ENCODE peak calls at places on chromosomes 3 and 15, in seven cellular contexts. One of them, this sample, is unnamed.

GRCh38 chr3:173660645-173661299 is 263.2 kb downstream of the NLGN1 start:
- DNase-seq in A549: no peak
- DNase-seq in fibroblast of lung: no peak
- DNase-seq in left ventricle myocardium inferior: no peak
- DNase-seq in osteoblast: no peak
- DNase-seq in choroid plexus epithelial cell: peak; percentile 6
- DNase-seq in dorsolateral prefrontal cortex: no peak
- DNase-seq in this sample: no peak

GRCh38 chr3:106299300-106300098 is 430.7 kb upstream of the CBLB start:
- DNase-seq in A549: peak; percentile 9
- DNase-seq in fibroblast of lung: peak; percentile 74
- DNase-seq in left ventricle myocardium inferior: no peak
- DNase-seq in osteoblast: no peak
- DNase-seq in choroid plexus epithelial cell: peak; percentile 64
- DNase-seq in dorsolateral prefrontal cortex: no peak
- DNase-seq in this sample: peak; percentile 50

GRCh38 chr15:71136159-71137137 is 21.2 kb downstream of the THSD4 start:
- DNase-seq in A549: peak; percentile 84
- DNase-seq in fibroblast of lung: peak; percentile 75
- DNase-seq in left ventricle myocardium inferior: no peak
- DNase-seq in osteoblast: no peak
- DNase-seq in choroid plexus epithelial cell: peak; percentile 88
- DNase-seq in dorsolateral prefrontal cortex: no peak
- DNase-seq in this sample: peak; percentile 97

GRCh38 chr3:98508582-98508981 is 11.1 kb downstream of the OR5K2 start:
- DNase-seq in A549: no peak
- DNase-seq in fibroblast of lung: no peak
- DNase-seq in left ventricle myocardium inferior: no peak
- DNase-seq in osteoblast: no peak
- DNase-seq in choroid plexus epithelial cell: no peak
- DNase-seq in dorsolateral prefrontal cortex: no peak
- DNase-seq in this sample: no peak

GRCh38 chr3:64327039-64327804 is 102.0 kb upstream of the PRICKLE2 start:
- DNase-seq in A549: no peak
- DNase-seq in fibroblast of lung: peak; percentile 66
- DNase-seq in left ventricle myocardium inferior: peak; percentile 77
- DNase-seq in osteoblast: no peak
- DNase-seq in choroid plexus epithelial cell: no peak
- DNase-seq in dorsolateral prefrontal cortex: peak; percentile 64
- DNase-seq in this sample: no peak

GRCh38 chr3:155076888-155077287 is 3.2 kb upstream of the MME start:
- DNase-seq in A549: no peak
- DNase-seq in fibroblast of lung: peak; percentile 18
- DNase-seq in left ventricle myocardium inferior: no peak
- DNase-seq in osteoblast: no peak
- DNase-seq in choroid plexus epithelial cell: peak; percentile 35
- DNase-seq in dorsolateral prefrontal cortex: no peak
- DNase-seq in this sample: no peak

GRCh38 chr3:161475905-161476304 is 20.7 kb upstream of the OTOL1 start:
- DNase-seq in A549: peak; percentile 45
- DNase-seq in fibroblast of lung: no peak
- DNase-seq in left ventricle myocardium inferior: no peak
- DNase-seq in osteoblast: peak; percentile 35
- DNase-seq in choroid plexus epithelial cell: peak; percentile 64
- DNase-seq in dorsolateral prefrontal cortex: no peak
- DNase-seq in this sample: no peak

GRCh38 chr3:109131276-109131675 is 5.2 kb upstream of the C3orf85 start:
- DNase-seq in A549: no peak
- DNase-seq in fibroblast of lung: peak; percentile 43
- DNase-seq in left ventricle myocardium inferior: no peak
- DNase-seq in osteoblast: no peak
- DNase-seq in choroid plexus epithelial cell: no peak
- DNase-seq in dorsolateral prefrontal cortex: no peak
- DNase-seq in this sample: no peak

GRCh38 chr3:135907422-135908165 is 57.9 kb upstream of the PPP2R3A start:
- DNase-seq in A549: no peak
- DNase-seq in fibroblast of lung: no peak
- DNase-seq in left ventricle myocardium inferior: no peak
- DNase-seq in osteoblast: no peak
- DNase-seq in choroid plexus epithelial cell: no peak
- DNase-seq in dorsolateral prefrontal cortex: no peak
- DNase-seq in this sample: no peak

GRCh38 chr15:63373866-63374548 is 7.6 kb downstream of the CA12 start:
- DNase-seq in A549: no peak
- DNase-seq in fibroblast of lung: no peak
- DNase-seq in left ventricle myocardium inferior: no peak
- DNase-seq in osteoblast: no peak
- DNase-seq in choroid plexus epithelial cell: no peak
- DNase-seq in dorsolateral prefrontal cortex: no peak
- DNase-seq in this sample: no peak

GRCh38 chr3:122306622-122306953 is 18.5 kb upstream of the CSTA start:
- DNase-seq in A549: no peak
- DNase-seq in fibroblast of lung: no peak
- DNase-seq in left ventricle myocardium inferior: no peak
- DNase-seq in osteoblast: no peak
- DNase-seq in choroid plexus epithelial cell: no peak
- DNase-seq in dorsolateral prefrontal cortex: no peak
- DNase-seq in this sample: no peak

GRCh38 chr3:122305818-122306621 is 19.0 kb upstream of the CSTA start:
- DNase-seq in A549: peak; percentile 53
- DNase-seq in fibroblast of lung: no peak
- DNase-seq in left ventricle myocardium inferior: no peak
- DNase-seq in osteoblast: no peak
- DNase-seq in choroid plexus epithelial cell: peak; percentile 10
- DNase-seq in dorsolateral prefrontal cortex: no peak
- DNase-seq in this sample: no peak

GRCh38 chr3:122307987-122308386 is 17.1 kb upstream of the CSTA start:
- DNase-seq in A549: no peak
- DNase-seq in fibroblast of lung: no peak
- DNase-seq in left ventricle myocardium inferior: no peak
- DNase-seq in osteoblast: no peak
- DNase-seq in choroid plexus epithelial cell: no peak
- DNase-seq in dorsolateral prefrontal cortex: no peak
- DNase-seq in this sample: no peak

GRCh38 chr3:122310361-122310760 is 14.7 kb upstream of the CSTA start:
- DNase-seq in A549: no peak
- DNase-seq in fibroblast of lung: no peak
- DNase-seq in left ventricle myocardium inferior: no peak
- DNase-seq in osteoblast: no peak
- DNase-seq in choroid plexus epithelial cell: no peak
- DNase-seq in dorsolateral prefrontal cortex: no peak
- DNase-seq in this sample: no peak

DNA sequence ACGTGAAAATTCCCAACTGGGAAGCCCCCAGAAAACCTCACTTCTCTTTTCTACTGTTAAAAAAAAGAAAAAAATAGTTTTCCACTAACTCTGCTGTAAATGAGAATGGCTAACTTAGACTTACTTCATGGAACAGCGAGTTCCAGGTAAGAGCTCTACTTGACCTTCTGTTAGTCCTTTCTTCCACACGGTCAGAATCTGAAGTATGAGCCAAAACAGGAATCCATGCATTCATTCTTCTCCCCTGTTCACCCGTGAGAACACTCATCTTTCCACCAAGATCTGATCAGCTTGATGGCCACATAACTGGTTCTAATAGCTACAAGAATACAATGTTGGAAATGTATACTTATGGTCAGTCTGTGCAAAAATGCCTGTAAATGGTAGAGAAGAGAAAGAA is 17.8 kb upstream of the CSTA start:
- DNase-seq in A549: no peak
- DNase-seq in fibroblast of lung: no peak
- DNase-seq in left ventricle myocardium inferior: no peak
- DNase-seq in osteoblast: no peak
- DNase-seq in choroid plexus epithelial cell: no peak
- DNase-seq in dorsolateral prefrontal cortex: no peak
- DNase-seq in this sample: no peak
- H3K4me3 ChIP-seq in A549: no peak overlapping the region
- H3K4me3 ChIP-seq in fibroblast of lung: no peak overlapping the region
- H3K4me3 ChIP-seq in left ventricle myocardium inferior: no peak overlapping the region
- H3K4me3 ChIP-seq in osteoblast: no peak overlapping the region
- H3K4me3 ChIP-seq in choroid plexus epithelial cell: no peak overlapping the region
- H3K4me3 ChIP-seq in dorsolateral prefrontal cortex: no peak overlapping the region
- H3K4me3 ChIP-seq in this sample: no peak overlapping the region

GRCh38 chr3:156831006-156831405 is 4.9 kb downstream of the LEKR1 start:
- DNase-seq in A549: no peak
- DNase-seq in fibroblast of lung: no peak
- DNase-seq in left ventricle myocardium inferior: no peak
- DNase-seq in osteoblast: no peak
- DNase-seq in choroid plexus epithelial cell: no peak
- DNase-seq in dorsolateral prefrontal cortex: no peak
- DNase-seq in this sample: no peak

GRCh38 chr3:156820687-156821070 is 5.5 kb upstream of the LEKR1 start:
- DNase-seq in A549: no peak
- DNase-seq in fibroblast of lung: no peak
- DNase-seq in left ventricle myocardium inferior: no peak
- DNase-seq in osteoblast: peak; percentile 65
- DNase-seq in choroid plexus epithelial cell: no peak
- DNase-seq in dorsolateral prefrontal cortex: no peak
- DNase-seq in this sample: no peak

GRCh38 chr3:156826896-156827882 is 1.0 kb downstream of the LEKR1 start:
- DNase-seq in A549: no peak
- DNase-seq in fibroblast of lung: no peak
- DNase-seq in left ventricle myocardium inferior: no peak
- DNase-seq in osteoblast: peak; percentile 82
- DNase-seq in choroid plexus epithelial cell: no peak
- DNase-seq in dorsolateral prefrontal cortex: no peak
- DNase-seq in this sample: no peak

GRCh38 chr3:156825795-156826143 is 384 bp upstream of the LEKR1 start:
- DNase-seq in A549: no peak
- DNase-seq in fibroblast of lung: no peak
- DNase-seq in left ventricle myocardium inferior: no peak
- DNase-seq in osteoblast: no peak
- DNase-seq in choroid plexus epithelial cell: no peak
- DNase-seq in dorsolateral prefrontal cortex: no peak
- DNase-seq in this sample: no peak

DNA sequence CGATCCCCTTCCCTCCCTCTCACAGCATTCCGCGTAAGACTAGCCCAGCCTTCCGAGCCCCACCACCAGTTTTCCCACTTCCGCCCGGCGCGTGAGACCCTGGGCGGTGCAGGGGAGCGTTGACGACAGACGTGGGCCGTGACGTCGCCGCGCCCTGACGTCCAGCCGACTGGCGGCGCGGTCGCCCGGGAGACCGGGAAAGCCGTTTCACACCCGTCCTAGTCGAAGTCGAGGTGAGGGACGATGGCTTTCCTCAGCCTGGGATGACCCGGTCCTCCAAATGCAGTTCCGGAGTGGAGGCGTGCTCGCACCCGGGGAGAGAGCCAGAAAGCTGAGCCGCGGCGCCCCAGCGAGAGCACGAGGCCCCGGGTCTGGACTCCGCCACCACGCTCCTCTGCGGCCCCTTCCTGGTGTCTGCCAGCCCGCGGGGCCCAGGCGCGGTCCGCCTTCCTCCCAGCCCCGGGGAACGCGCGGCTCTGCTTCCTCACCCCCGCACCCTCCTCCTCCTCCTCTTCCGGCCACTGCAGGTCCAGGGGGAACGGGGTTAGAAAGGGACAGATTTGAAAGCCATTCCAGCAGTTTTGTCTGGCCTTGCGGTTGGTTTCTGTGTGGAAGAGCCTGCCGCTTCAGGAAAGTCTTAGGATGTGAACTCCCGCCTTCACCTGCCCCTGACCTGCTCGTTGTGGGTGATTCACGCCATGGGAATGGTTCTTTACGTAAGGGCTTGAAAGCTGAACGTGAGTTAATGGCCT is at the start of gene LEKR1:
- DNase-seq in A549: peak; percentile 96
- DNase-seq in fibroblast of lung: peak; percentile 94
- DNase-seq in left ventricle myocardium inferior: peak; percentile 91
- DNase-seq in osteoblast: peak; percentile 97
- DNase-seq in choroid plexus epithelial cell: peak; percentile 91
- DNase-seq in dorsolateral prefrontal cortex: peak; percentile 87
- DNase-seq in this sample: peak; percentile 65
- TF ChIP-seq CTCF in A549: no peak
- TF ChIP-seq CTCF in fibroblast of lung: no peak
- TF ChIP-seq CTCF in left ventricle myocardium inferior: peak; percentile 6
- TF ChIP-seq CTCF in osteoblast: no peak
- TF ChIP-seq CTCF in choroid plexus epithelial cell: no peak
- TF ChIP-seq CTCF in dorsolateral prefrontal cortex: no peak
- TF ChIP-seq CTCF in this sample: no peak

GRCh38 chr15:40338921-40339620 is 1.7 kb downstream of the CCDC9B start:
- DNase-seq in A549: peak; percentile 73
- DNase-seq in fibroblast of lung: peak; percentile 58
- DNase-seq in left ventricle myocardium inferior: peak; percentile 47
- DNase-seq in osteoblast: peak; percentile 97
- DNase-seq in choroid plexus epithelial cell: peak; percentile 70
- DNase-seq in dorsolateral prefrontal cortex: peak; percentile 79
- DNase-seq in this sample: no peak

GRCh38 chr15:40336129-40337122 is 4.3 kb downstream of the CCDC9B start:
- DNase-seq in A549: no peak
- DNase-seq in fibroblast of lung: no peak
- DNase-seq in left ventricle myocardium inferior: no peak
- DNase-seq in osteoblast: peak; percentile 73
- DNase-seq in choroid plexus epithelial cell: no peak
- DNase-seq in dorsolateral prefrontal cortex: no peak
- DNase-seq in this sample: no peak

GRCh38 chr15:40337597-40337996 is 3.1 kb downstream of the CCDC9B start:
- DNase-seq in A549: no peak
- DNase-seq in fibroblast of lung: no peak
- DNase-seq in left ventricle myocardium inferior: no peak
- DNase-seq in osteoblast: no peak
- DNase-seq in choroid plexus epithelial cell: no peak
- DNase-seq in dorsolateral prefrontal cortex: no peak
- DNase-seq in this sample: no peak

GRCh38 chr15:40339621-40339945 is 1.2 kb downstream of the CCDC9B start:
- DNase-seq in A549: peak; percentile 14
- DNase-seq in fibroblast of lung: no peak
- DNase-seq in left ventricle myocardium inferior: no peak
- DNase-seq in osteoblast: peak; percentile 72
- DNase-seq in choroid plexus epithelial cell: no peak
- DNase-seq in dorsolateral prefrontal cortex: no peak
- DNase-seq in this sample: no peak

DNA sequence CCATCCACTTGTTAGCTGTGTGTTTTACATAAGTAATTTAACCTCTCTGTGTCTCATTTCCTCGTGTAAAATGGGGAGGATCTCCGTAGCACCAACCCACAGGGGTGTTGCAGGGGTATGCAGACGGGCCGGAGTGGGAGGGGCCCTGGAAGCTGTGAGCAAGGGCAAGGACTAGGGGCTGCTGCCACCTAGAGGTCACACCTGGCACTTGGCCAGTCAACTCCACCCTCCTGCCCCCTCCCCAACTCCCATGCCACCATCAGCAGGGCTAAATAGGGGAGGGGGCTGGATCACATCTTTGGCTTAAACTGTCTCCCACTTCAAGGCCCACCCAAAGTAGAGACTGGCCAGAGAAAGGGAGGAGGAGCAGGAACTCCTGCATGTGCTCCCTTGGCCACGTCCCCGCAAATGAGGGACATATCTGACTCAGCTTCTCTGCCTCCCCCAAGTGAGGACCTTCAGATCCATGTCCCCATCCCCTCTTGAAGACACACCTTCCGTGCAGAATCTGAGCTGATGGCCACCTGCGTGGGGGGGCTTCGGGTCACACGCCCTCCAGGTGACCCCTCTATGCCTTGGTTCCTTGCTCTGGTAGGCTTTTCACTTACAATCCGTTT is 2.6 kb downstream of the CCDC9B start:
- DNase-seq in A549: peak; percentile 66
- DNase-seq in fibroblast of lung: peak; percentile 57
- DNase-seq in left ventricle myocardium inferior: peak; percentile 79
- DNase-seq in osteoblast: peak; percentile 88
- DNase-seq in choroid plexus epithelial cell: peak; percentile 82
- DNase-seq in dorsolateral prefrontal cortex: no peak
- DNase-seq in this sample: no peak
- H3K4me3 ChIP-seq in A549: peak overlapping the region; percentile 47
- H3K4me3 ChIP-seq in fibroblast of lung: no peak overlapping the region
- H3K4me3 ChIP-seq in left ventricle myocardium inferior: peak overlapping the region; percentile 72
- H3K4me3 ChIP-seq in osteoblast: peak overlapping the region; percentile 63
- H3K4me3 ChIP-seq in choroid plexus epithelial cell: no peak overlapping the region
- H3K4me3 ChIP-seq in dorsolateral prefrontal cortex: no peak overlapping the region
- H3K4me3 ChIP-seq in this sample: no peak overlapping the region

GRCh38 chr15:58221591-58222241 is 83.5 kb downstream of the AQP9 start:
- DNase-seq in A549: peak; percentile 53
- DNase-seq in fibroblast of lung: peak; percentile 46
- DNase-seq in left ventricle myocardium inferior: no peak
- DNase-seq in osteoblast: no peak
- DNase-seq in choroid plexus epithelial cell: peak; percentile 48
- DNase-seq in dorsolateral prefrontal cortex: no peak
- DNase-seq in this sample: no peak
- TF ChIP-seq CTCF in A549: peak; percentile 55
- TF ChIP-seq CTCF in fibroblast of lung: peak; percentile 60
- TF ChIP-seq CTCF in left ventricle myocardium inferior: peak; percentile 40
- TF ChIP-seq CTCF in osteoblast: peak; percentile 68
- TF ChIP-seq CTCF in choroid plexus epithelial cell: peak; percentile 72
- TF ChIP-seq CTCF in dorsolateral prefrontal cortex: peak; percentile 33
- TF ChIP-seq CTCF in this sample: peak; percentile 73